ENCODE peak calls at places on chromosome 13, in four cellular contexts. H is AG10803, W is NCI-H2081, Z is endothelial cell of umbilical vein. N is an unnamed sample.

GRCh38 chr13:102642475-102642874 is 45.7 kb downstream of the TPP2 start:
- DNase-seq in W (peak), Z (no peak), H (no peak), N (peak)

GRCh38 chr13:83878691-83879410 is 3.4 kb downstream of the SLITRK1 start:
- DNase-seq in H (no peak), Z (no peak), W (no peak), N (no peak)

GRCh38 chr13:96279904-96280303 is 190.0 kb downstream of the HS6ST3 start:
- DNase-seq in H (no peak), W (peak), Z (no peak), N (peak)

GRCh38 chr13:79282976-79283375 is 123.1 kb downstream of the RBM26 start:
- DNase-seq in H (no peak), W (no peak), Z (no peak), N (no peak)

GRCh38 chr13:98785968-98786367 is 33.5 kb upstream of the SLC15A1 start:
- DNase-seq in Z (no peak), W (no peak), H (no peak), N (no peak)

GRCh38 chr13:99214232-99214631 is 13.6 kb downstream of the UBAC2 start:
- DNase-seq in Z (no peak), W (no peak), H (no peak), N (no peak)

GRCh38 chr13:85108356-85108755 is 690.9 kb downstream of the SLITRK6 start:
- DNase-seq in H (no peak), W (no peak), Z (no peak), N (peak)

GRCh38 chr13:46795321-46795720 is 1.6 kb downstream of the ESD start:
- DNase-seq in W (peak), Z (no peak), H (no peak), N (no peak)

GRCh38 chr13:21124853-21125252 is 51.5 kb downstream of the SKA3 start:
- DNase-seq in H (peak), W (peak), Z (peak), N (peak)

GRCh38 chr13:46386426-46386995 is 541 bp downstream of the RUBCNL start:
- DNase-seq in W (no peak), H (peak), Z (no peak), N (no peak)

GRCh38 chr13:93039131-93039530 is 187.5 kb upstream of the GPC6 start:
- DNase-seq in H (peak), W (no peak), Z (no peak), N (no peak)

GRCh38 chr13:26679945-26680516 is 80.6 kb downstream of the GPR12 start:
- DNase-seq in Z (no peak), H (no peak), W (no peak), N (no peak)

GRCh38 chr13:36872621-36873020 is 47.4 kb downstream of the SMAD9 start:
- DNase-seq in Z (no peak), W (peak), H (no peak), N (no peak)

GRCh38 chr13:99830931-99831330 is 140.6 kb downstream of the ZIC5 start:
- DNase-seq in H (no peak), Z (no peak), W (no peak), N (no peak)

GRCh38 chr13:53694814-53695533 is 666.4 kb downstream of the OLFM4 start:
- DNase-seq in H (no peak), W (no peak), Z (no peak), N (no peak)

GRCh38 chr13:43331676-43332075 is 308.3 kb downstream of the DNAJC15 start:
- DNase-seq in Z (no peak), H (no peak), W (peak), N (peak)

GRCh38 chr13:28984825-28985224 is 164.7 kb downstream of the MTUS2 start:
- DNase-seq in H (no peak), W (no peak), Z (no peak), N (no peak)